ENCODE peak calls at places on chromosome 17, in ten cellular contexts. P is ascending aorta, X is stomach, H is lower leg skin, M is BE2C, K is SK-N-SH, S is H1, T is AG09309, D is nephron progenitor cell, F is heart right ventricle. A is an unnamed sample.

GRCh38 chr17:39261286-39261685 is 35.5 kb upstream of the STAC2 start:
- DNase-seq in K (no peak), H (no peak), M (peak), F (no peak), P (no peak), X (no peak), S (no peak), T (no peak), D (peak), A (peak)

GRCh38 chr17:68228817-68229570 is 18.8 kb upstream of the AMZ2 start:
- DNase-seq in S (no peak), X (no peak), F (no peak), P (peak), K (no peak), D (no peak), T (no peak), M (no peak), H (no peak), A (no peak)

GRCh38 chr17:28812980-28813377 is 29.6 kb downstream of the FAM222B start:
- DNase-seq in K (peak), M (no peak), S (no peak), T (peak), H (no peak), F (no peak), D (no peak), X (no peak), P (no peak), A (no peak)

GRCh38 chr17:62680541-62681052 is 53.1 kb downstream of the MRC2 start:
- DNase-seq in T (no peak), P (no peak), F (no peak), D (no peak), S (no peak), M (peak), H (no peak), X (peak), K (no peak), A (no peak)

GRCh38 chr17:29566473-29567361 is at the start of gene ABHD15:
- DNase-seq in P (peak), X (peak), M (peak), H (peak), K (peak), S (no peak), D (peak), F (peak), T (no peak), A (peak)

GRCh38 chr17:42097691-42098661 is at the start of gene ZNF385C:
- DNase-seq in M (peak), P (no peak), T (no peak), K (peak), X (peak), S (no peak), H (no peak), D (peak), F (no peak), A (peak)

GRCh38 chr17:44558349-44559287 is 1.3 kb downstream of the FZD2 start:
- DNase-seq in D (peak), M (no peak), K (no peak), F (no peak), S (no peak), H (no peak), T (no peak), X (no peak), P (peak), A (no peak)

GRCh38 chr17:70871180-70871818 is 702.0 kb downstream of the KCNJ2 start:
- DNase-seq in H (no peak), T (no peak), D (no peak), P (no peak), F (no peak), X (no peak), K (no peak), M (no peak), S (no peak), A (no peak)

GRCh38 chr17:29140631-29141483 is 39.3 kb downstream of the MYO18A start:
- DNase-seq in P (peak), T (no peak), H (no peak), K (peak), M (peak), F (no peak), D (peak), S (no peak), X (no peak), A (peak)

GRCh38 chr17:75011788-75012319 is 616 bp upstream of the MRPL58 start:
- DNase-seq in X (peak), F (peak), K (peak), H (peak), P (peak), T (no peak), D (no peak), S (no peak), M (peak), A (no peak)

GRCh38 chr17:59361386-59361785 is 29.9 kb downstream of the YPEL2 start:
- DNase-seq in K (no peak), F (no peak), S (no peak), H (no peak), T (peak), M (no peak), D (no peak), X (no peak), P (no peak), A (no peak)

GRCh38 chr17:63635787-63636186 is 13.6 kb downstream of the MAP3K3 start:
- DNase-seq in M (no peak), X (no peak), S (no peak), P (no peak), H (no peak), D (no peak), K (no peak), F (no peak), T (no peak), A (no peak)

GRCh38 chr17:22265807-22266206 is 573.5 kb downstream of the KCNJ18 start:
- DNase-seq in H (no peak), S (no peak), T (no peak), K (no peak), D (no peak), F (no peak), M (no peak), X (peak), P (no peak), A (no peak)

GRCh38 chr17:57758654-57759053 is 13.6 kb upstream of the CCDC182 start:
- DNase-seq in X (no peak), S (no peak), M (peak), P (no peak), H (no peak), K (peak), F (no peak), D (no peak), T (no peak), A (no peak)

GRCh38 chr17:57757735-57758134 is 12.6 kb upstream of the CCDC182 start:
- DNase-seq in H (no peak), S (no peak), M (no peak), P (no peak), D (no peak), X (no peak), T (no peak), K (no peak), F (no peak), A (no peak)

GRCh38 chr17:57756941-57757340 is 11.8 kb upstream of the CCDC182 start:
- DNase-seq in M (no peak), H (no peak), D (peak), P (no peak), K (no peak), X (no peak), S (no peak), T (no peak), F (no peak), A (no peak)

GRCh38 chr17:57751971-57752905 is 7.1 kb upstream of the CCDC182 start:
- DNase-seq in M (peak), X (no peak), H (no peak), F (no peak), T (no peak), S (no peak), P (no peak), D (no peak), K (peak), A (no peak)

GRCh38 chr17:57755479-57756070 is 10.5 kb upstream of the CCDC182 start:
- DNase-seq in T (no peak), P (no peak), M (no peak), S (no peak), H (no peak), F (no peak), K (no peak), X (no peak), D (no peak), A (no peak)
- TF ChIP-seq CTCF in T (no peak), P (no peak), M (no peak), S (no peak), H (no peak), F (no peak), K (no peak), X (no peak), D (no peak), A (no peak)

GRCh38 chr17:80219013-80219776 is 938 bp downstream of the SGSH start:
- DNase-seq in T (peak), P (peak), F (peak), M (peak), X (peak), H (peak), K (peak), D (no peak), S (no peak), A (peak)

GRCh38 chr17:80218391-80218790 is 1.7 kb downstream of the SGSH start:
- DNase-seq in M (no peak), D (no peak), T (no peak), X (no peak), K (no peak), F (no peak), S (no peak), H (no peak), P (no peak), A (no peak)

GRCh38 chr17:80221401-80221800 is 1.2 kb downstream of the SLC26A11 start:
- DNase-seq in S (no peak), K (no peak), X (no peak), T (no peak), M (no peak), D (no peak), F (no peak), H (no peak), P (no peak), A (no peak)

GRCh38 chr17:80220709-80221215 is 535 bp downstream of the SLC26A11 start:
- DNase-seq in P (no peak), X (no peak), S (no peak), D (peak), H (no peak), M (no peak), F (no peak), T (no peak), K (peak), A (peak)

GRCh38 chr17:80219777-80220708 is at the start of the genes SGSH and SLC26A11:
- DNase-seq in S (no peak), M (peak), T (no peak), K (peak), X (peak), D (peak), F (peak), H (peak), P (peak), A (peak)
- TF ChIP-seq CTCF in S (no peak), M (no peak), T (no peak), K (peak), X (no peak), D (no peak), F (peak), H (no peak), P (no peak), A (no peak)

GRCh38 chr17:35577826-35578194 is 561 bp downstream of the PEX12 start:
- DNase-seq in P (no peak), D (peak), T (no peak), X (no peak), M (no peak), K (peak), S (no peak), H (no peak), F (no peak), A (no peak)

GRCh38 chr17:35575759-35576158 is 2.6 kb downstream of the PEX12 start:
- DNase-seq in X (no peak), M (no peak), F (no peak), K (no peak), D (no peak), P (no peak), T (no peak), H (no peak), S (no peak), A (no peak)

GRCh38 chr17:35578929-35579448 is 618 bp upstream of the PEX12 start:
- DNase-seq in P (no peak), X (no peak), K (peak), S (no peak), T (no peak), F (no peak), D (no peak), M (no peak), H (no peak), A (no peak)

DNA sequence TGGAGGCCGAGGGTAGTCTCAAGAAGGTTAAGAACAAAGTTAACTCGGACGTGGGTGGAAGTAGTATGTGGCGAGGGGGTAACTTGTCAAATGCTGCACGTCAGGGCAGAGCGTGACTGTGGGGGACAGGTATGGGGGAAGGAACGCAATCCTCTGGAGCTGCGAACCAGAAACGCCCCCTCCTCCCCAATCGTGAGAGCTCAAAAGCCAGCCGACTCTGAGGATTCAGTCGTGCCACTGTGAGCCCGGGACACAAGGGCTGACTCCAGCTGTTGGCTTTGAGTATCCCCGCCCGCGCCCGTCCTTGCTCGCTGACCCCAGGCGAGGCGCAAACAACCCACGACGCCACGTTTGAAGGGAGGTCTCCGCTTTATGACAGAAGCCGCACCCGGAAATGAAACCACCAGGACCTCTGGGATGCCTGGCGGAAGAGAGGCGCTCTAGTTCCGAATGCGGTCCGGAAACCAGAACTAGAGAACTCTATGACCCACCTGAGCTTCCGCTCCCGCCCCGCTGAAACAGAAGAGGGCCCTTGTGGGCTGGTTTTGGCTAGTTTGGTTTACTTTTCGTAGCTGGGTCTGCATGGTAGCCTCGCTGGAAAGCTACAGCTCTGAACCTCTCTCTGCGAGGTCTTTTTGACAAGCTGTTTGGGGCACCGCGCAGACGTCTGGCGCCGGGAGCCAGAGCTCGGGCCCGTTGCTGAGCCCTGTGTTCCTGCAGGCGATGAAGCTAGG is at the start of gene PEX12:
- DNase-seq in X (peak), D (peak), F (peak), S (peak), K (peak), M (peak), P (peak), T (no peak), H (peak), A (peak)
- TF ChIP-seq CTCF in X (no peak), D (no peak), F (no peak), S (no peak), K (peak), M (no peak), P (no peak), T (no peak), H (no peak), A (no peak)

GRCh38 chr17:77914440-77915254 is 43.9 kb upstream of the TNRC6C start:
- DNase-seq in M (no peak), F (no peak), K (no peak), S (no peak), D (no peak), P (no peak), H (no peak), X (no peak), T (no peak), A (no peak)
- TF ChIP-seq CTCF in M (no peak), F (no peak), K (no peak), S (peak), D (no peak), P (no peak), H (no peak), X (no peak), T (no peak), A (no peak)

GRCh38 chr17:82914375-82914774 is 74.6 kb upstream of the ZNF750 start:
- DNase-seq in X (peak), T (no peak), D (no peak), H (no peak), K (no peak), P (no peak), F (peak), S (no peak), M (peak), A (no peak)
- TF ChIP-seq CTCF in X (no peak), T (peak), D (no peak), H (no peak), K (no peak), P (no peak), F (peak), S (no peak), M (peak), A (no peak)

GRCh38 chr17:66790476-66791061 is 44.3 kb upstream of the CACNG5 start:
- DNase-seq in T (no peak), D (no peak), H (no peak), M (no peak), K (no peak), S (no peak), P (no peak), X (no peak), F (no peak), A (no peak)
- TF ChIP-seq CTCF in T (no peak), D (no peak), H (no peak), M (no peak), K (no peak), S (no peak), P (no peak), X (no peak), F (no peak), A (no peak)

DNA sequence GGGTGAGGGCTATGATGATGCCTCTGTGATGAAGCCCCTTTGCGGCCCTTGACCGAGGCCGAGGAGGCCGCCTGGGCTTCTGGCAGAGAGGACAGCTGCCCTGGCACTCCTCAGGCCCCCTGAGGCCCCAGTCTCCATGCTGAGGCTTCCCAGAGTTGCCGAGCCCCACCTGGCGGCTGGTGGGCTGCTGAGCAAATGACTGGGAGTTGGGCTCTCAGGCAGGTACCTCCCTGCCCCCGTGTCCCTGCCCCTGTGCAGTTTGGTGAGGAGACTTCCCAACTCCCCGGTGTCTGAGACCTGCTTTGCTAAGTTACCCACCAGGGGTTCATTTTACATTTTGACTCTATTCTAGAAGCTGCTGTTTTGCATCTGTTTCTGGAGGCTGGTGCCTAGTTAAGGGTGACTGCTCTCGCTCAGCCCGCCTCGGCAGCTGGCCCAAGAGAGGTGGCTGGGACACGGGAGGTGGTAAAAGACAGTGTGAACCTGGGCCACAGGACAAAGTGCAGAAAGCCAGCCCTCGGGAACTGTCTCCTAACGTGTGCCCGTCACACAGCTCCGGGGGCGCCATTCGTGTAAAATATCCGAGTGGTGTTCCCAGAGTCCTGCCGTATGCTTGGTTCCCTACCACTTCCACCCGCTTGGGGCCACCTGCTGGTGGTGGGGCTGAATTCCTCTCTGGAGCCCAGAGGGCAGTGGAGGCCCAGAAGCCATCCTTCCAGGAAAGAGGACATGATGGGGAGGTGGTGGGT is 134.5 kb downstream of the RAB11FIP4 start:
- DNase-seq in F (no peak), X (no peak), H (no peak), S (no peak), M (peak), K (peak), D (no peak), T (no peak), P (no peak), A (peak)
- TF ChIP-seq CTCF in F (peak), X (no peak), H (no peak), S (peak), M (peak), K (peak), D (peak), T (peak), P (no peak), A (peak)

GRCh38 chr17:76139801-76140660 is 1.0 kb downstream of the FOXJ1 start:
- DNase-seq in P (no peak), M (no peak), T (no peak), F (no peak), D (no peak), S (no peak), H (no peak), X (no peak), K (peak), A (peak)
- TF ChIP-seq CTCF in P (no peak), M (no peak), T (no peak), F (no peak), D (no peak), S (no peak), H (no peak), X (no peak), K (no peak), A (no peak)

GRCh38 chr17:16919663-16920627 is 52.0 kb downstream of the TNFRSF13B start:
- DNase-seq in D (no peak), S (no peak), P (peak), X (peak), H (no peak), F (no peak), M (no peak), T (no peak), K (no peak), A (no peak)
- TF ChIP-seq CTCF in D (no peak), S (peak), P (no peak), X (no peak), H (no peak), F (no peak), M (no peak), T (no peak), K (no peak), A (no peak)

GRCh38 chr17:5541610-5542202 is 42.6 kb downstream of the NLRP1 start:
- DNase-seq in M (no peak), X (no peak), S (peak), F (no peak), D (no peak), P (no peak), T (no peak), K (no peak), H (no peak), A (no peak)
- TF ChIP-seq CTCF in M (no peak), X (no peak), S (peak), F (no peak), D (no peak), P (no peak), T (no peak), K (no peak), H (no peak), A (no peak)